ENCODE peak calls at places on chromosomes 13 and 19, in four cellular contexts. One of them, this sample, is unnamed.

GRCh38 chr13:113565526-113566226 is 18.9 kb upstream of the TFDP1 start:
- DNase-seq in DMS153: no peak
- DNase-seq in adipocyte: no peak
- DNase-seq in GM23248: no peak
- DNase-seq in this sample: peak

GRCh38 chr19:29591670-29592069 is 14.4 kb upstream of the POP4 start:
- DNase-seq in DMS153: no peak
- DNase-seq in adipocyte: no peak
- DNase-seq in GM23248: no peak
- DNase-seq in this sample: no peak

GRCh38 chr19:55322495-55322894 is 2.6 kb downstream of the TMEM150B start:
- DNase-seq in DMS153: no peak
- DNase-seq in adipocyte: no peak
- DNase-seq in GM23248: no peak
- DNase-seq in this sample: no peak

GRCh38 chr13:91045351-91046034 is 302.0 kb upstream of the MIR17HG start:
- DNase-seq in DMS153: no peak
- DNase-seq in adipocyte: peak
- DNase-seq in GM23248: peak
- DNase-seq in this sample: no peak

GRCh38 chr19:591099-591958 is 1.6 kb downstream of the HCN2 start:
- DNase-seq in DMS153: no peak
- DNase-seq in adipocyte: peak
- DNase-seq in GM23248: peak
- DNase-seq in this sample: no peak

GRCh38 chr19:34430738-34431625 is 2.8 kb downstream of the UBA2 start:
- DNase-seq in DMS153: no peak
- DNase-seq in adipocyte: peak
- DNase-seq in GM23248: peak
- DNase-seq in this sample: no peak

GRCh38 chr19:55467236-55468053 is 2.9 kb upstream of the C19orf85 start:
- DNase-seq in DMS153: no peak
- DNase-seq in adipocyte: peak
- DNase-seq in GM23248: peak
- DNase-seq in this sample: no peak

GRCh38 chr19:12937243-12938053 is 961 bp upstream of the CALR start:
- DNase-seq in DMS153: peak
- DNase-seq in adipocyte: no peak
- DNase-seq in GM23248: peak
- DNase-seq in this sample: no peak

GRCh38 chr19:32324631-32325215 is 20.7 kb upstream of the ZNF507 start:
- DNase-seq in DMS153: no peak
- DNase-seq in adipocyte: peak
- DNase-seq in GM23248: peak
- DNase-seq in this sample: no peak

GRCh38 chr13:45368571-45368970 is 27.6 kb upstream of the TPT1 start:
- DNase-seq in DMS153: peak
- DNase-seq in adipocyte: no peak
- DNase-seq in GM23248: no peak
- DNase-seq in this sample: no peak

GRCh38 chr19:56832352-56832928 is 8.1 kb downstream of the PEG3 start:
- DNase-seq in DMS153: no peak
- DNase-seq in adipocyte: no peak
- DNase-seq in GM23248: no peak
- DNase-seq in this sample: no peak

GRCh38 chr19:16628984-16629691 is 1.1 kb upstream of the MED26 start:
- DNase-seq in DMS153: no peak
- DNase-seq in adipocyte: peak
- DNase-seq in GM23248: peak
- DNase-seq in this sample: no peak

GRCh38 chr13:65133094-65133493 is 2097.0 kb downstream of the PCDH9 start:
- DNase-seq in DMS153: no peak
- DNase-seq in adipocyte: no peak
- DNase-seq in GM23248: no peak
- DNase-seq in this sample: no peak

GRCh38 chr19:16366056-16366432 is 41.4 kb downstream of the KLF2 start:
- DNase-seq in DMS153: no peak
- DNase-seq in adipocyte: no peak
- DNase-seq in GM23248: no peak
- DNase-seq in this sample: no peak

GRCh38 chr13:104011505-104012270 is 945.5 kb upstream of the SLC10A2 start:
- DNase-seq in DMS153: no peak
- DNase-seq in adipocyte: no peak
- DNase-seq in GM23248: no peak
- DNase-seq in this sample: no peak

GRCh38 chr19:42241279-42241678 is 1.1 kb downstream of the GSK3A start:
- DNase-seq in DMS153: no peak
- DNase-seq in adipocyte: no peak
- DNase-seq in GM23248: no peak
- DNase-seq in this sample: no peak

GRCh38 chr13:113399755-113400149 is 35.8 kb upstream of the GRTP1 start:
- DNase-seq in DMS153: no peak
- DNase-seq in adipocyte: peak
- DNase-seq in GM23248: no peak
- DNase-seq in this sample: no peak

GRCh38 chr19:38685666-38686529 is 38.4 kb downstream of the ACTN4 start:
- DNase-seq in DMS153: no peak
- DNase-seq in adipocyte: peak
- DNase-seq in GM23248: peak
- DNase-seq in this sample: no peak

GRCh38 chr19:12000152-12000981 is 35.1 kb downstream of the ZNF433 start:
- DNase-seq in DMS153: no peak
- DNase-seq in adipocyte: peak
- DNase-seq in GM23248: peak
- DNase-seq in this sample: no peak

GRCh38 chr19:6458695-6459355 is 767 bp downstream of the SLC25A23 start:
- DNase-seq in DMS153: no peak
- DNase-seq in adipocyte: no peak
- DNase-seq in GM23248: peak
- DNase-seq in this sample: no peak